ENCODE peak calls at places on chromosome 12, in seven cellular contexts. O is A549, K is heart left ventricle, R is lower leg skin, Q is Peyer's patch, L is uterus, Z is body of pancreas. A is an unnamed sample.

GRCh38 chr12:89236237-89236636 is 116.1 kb downstream of the DUSP6 start:
- DNase-seq in O (no peak), K (no peak), R (no peak), Q (no peak), L (no peak), Z (no peak), A (no peak)

GRCh38 chr12:88578821-88579518 is 1.3 kb downstream of the KITLG start:
- DNase-seq in O (peak; percentile 81), K (no peak), R (no peak), Q (no peak), L (no peak), Z (peak; percentile 19), A (no peak)

GRCh38 chr12:62256408-62257079 is 3.7 kb upstream of the USP15 start:
- DNase-seq in O (no peak), K (no peak), R (no peak), Q (no peak), L (no peak), Z (peak; percentile 42), A (peak; percentile 54)

GRCh38 chr12:108605000-108605689 is 7.3 kb upstream of the TMEM119 start:
- DNase-seq in O (no peak), K (no peak), R (no peak), Q (no peak), L (no peak), Z (no peak), A (no peak)

GRCh38 chr12:1565172-1565571 is 29.2 kb downstream of the FBXL14 start:
- DNase-seq in O (no peak), K (no peak), R (no peak), Q (no peak), L (no peak), Z (no peak), A (no peak)

GRCh38 chr12:53190108-53190729 is 9.5 kb upstream of the CSAD start:
- DNase-seq in O (peak; percentile 87), K (peak; percentile 76), R (no peak), Q (no peak), L (peak; percentile 57), Z (peak; percentile 68), A (peak; percentile 54)

GRCh38 chr12:112705037-112705632 is 86.4 kb upstream of the RPH3A start:
- DNase-seq in O (no peak), K (no peak), R (no peak), Q (no peak), L (no peak), Z (no peak), A (no peak)

GRCh38 chr12:12608557-12608957 is 3.1 kb upstream of the CREBL2 start:
- DNase-seq in O (peak; percentile 28), K (no peak), R (no peak), Q (no peak), L (no peak), Z (no peak), A (peak; percentile 12)

GRCh38 chr12:51217133-51217967 is 512 bp downstream of the POU6F1 start:
- DNase-seq in O (peak; percentile 79), K (peak; percentile 79), R (peak; percentile 34), Q (peak; percentile 73), L (peak; percentile 60), Z (peak; percentile 68), A (peak; percentile 72)

GRCh38 chr12:64236549-64236948 is 14.5 kb upstream of the KICS2 start:
- DNase-seq in O (no peak), K (no peak), R (no peak), Q (no peak), L (no peak), Z (no peak), A (no peak)

DNA sequence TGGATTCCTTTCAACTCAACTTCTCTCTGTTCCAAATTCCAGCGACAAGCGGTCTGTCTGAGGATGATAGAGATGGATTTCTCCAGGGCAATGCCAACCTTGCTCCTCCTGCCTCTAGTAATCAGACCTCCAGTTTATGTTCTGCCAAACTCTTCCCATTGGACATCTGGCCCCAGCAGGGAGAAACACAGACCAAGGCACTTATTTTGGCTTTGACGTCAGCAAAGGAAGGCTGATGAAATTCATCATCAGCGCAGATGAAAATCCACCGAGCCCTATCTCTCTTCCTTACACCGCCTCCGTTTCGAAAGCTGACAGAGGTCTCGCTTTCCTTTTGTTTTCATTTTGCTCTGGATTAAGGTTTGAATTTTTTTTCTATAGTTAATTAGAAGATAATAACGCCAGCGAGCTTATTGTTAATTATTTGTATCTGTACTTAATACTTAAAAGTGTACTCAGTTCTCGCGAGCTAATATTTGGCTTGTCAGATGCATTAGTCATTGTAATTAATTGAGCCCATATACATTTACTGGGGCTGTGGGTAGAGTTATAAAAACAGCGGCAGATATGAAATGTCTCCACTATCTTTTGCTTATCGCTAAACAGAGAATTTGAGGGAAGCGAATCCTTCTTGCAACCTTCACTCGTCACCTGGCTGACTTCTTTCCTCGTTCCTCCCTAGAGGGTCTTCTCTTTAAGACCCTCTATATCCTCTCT is 35.9 kb upstream of the MED13L start:
- DNase-seq in O (no peak), K (no peak), R (no peak), Q (peak; percentile 6), L (no peak), Z (no peak), A (no peak)
- TF ChIP-seq POLR2A in O (no peak), K (no peak), R (no peak), Q (no peak), L (no peak), Z (no peak), A (no peak)

GRCh38 chr12:110903511-110903910 is 16.9 kb downstream of the MYL2 start:
- DNase-seq in O (no peak), K (no peak), R (no peak), Q (no peak), L (no peak), Z (no peak), A (no peak)
- TF ChIP-seq POLR2A in O (no peak), K (no peak), R (no peak), Q (no peak), L (no peak), Z (no peak), A (no peak)

DNA sequence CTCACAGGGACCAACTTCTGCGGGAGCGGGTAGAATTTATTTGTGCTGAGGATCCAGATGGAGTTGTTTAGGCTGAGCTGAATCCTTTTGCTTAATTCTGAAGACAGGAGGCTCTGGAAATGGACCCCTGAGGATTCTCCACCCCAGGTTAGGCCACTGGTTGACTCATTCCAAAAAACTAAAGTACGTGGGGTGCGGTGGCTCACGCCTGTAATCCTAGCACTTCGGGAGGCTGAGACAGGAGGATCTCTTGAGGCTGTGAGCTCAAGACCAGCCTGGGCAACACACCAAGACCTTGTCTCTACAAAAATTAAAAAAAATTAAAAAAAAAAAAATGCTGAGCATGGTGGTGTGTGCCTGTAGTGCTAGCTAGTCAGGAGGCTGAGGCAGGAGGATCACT is 76.3 kb upstream of the MAP1LC3B2 start:
- DNase-seq in O (no peak), K (no peak), R (no peak), Q (no peak), L (no peak), Z (no peak), A (no peak)
- TF ChIP-seq POLR2A in O (no peak), K (no peak), R (no peak), Q (no peak), L (no peak), Z (no peak), A (no peak)

GRCh38 chr12:110465024-110465423 is 3.0 kb downstream of the GPN3 start:
- DNase-seq in O (no peak), K (no peak), R (no peak), Q (no peak), L (no peak), Z (no peak), A (no peak)

GRCh38 chr12:110468212-110469048 is at the start of the genes FAM216A and GPN3:
- DNase-seq in O (peak; percentile 93), K (peak; percentile 97), R (peak; percentile 97), Q (peak; percentile 96), L (peak; percentile 97), Z (peak; percentile 97), A (peak; percentile 98)

GRCh38 chr12:110466791-110467190 is 1.3 kb downstream of the GPN3 start:
- DNase-seq in O (no peak), K (no peak), R (no peak), Q (no peak), L (no peak), Z (no peak), A (no peak)

DNA sequence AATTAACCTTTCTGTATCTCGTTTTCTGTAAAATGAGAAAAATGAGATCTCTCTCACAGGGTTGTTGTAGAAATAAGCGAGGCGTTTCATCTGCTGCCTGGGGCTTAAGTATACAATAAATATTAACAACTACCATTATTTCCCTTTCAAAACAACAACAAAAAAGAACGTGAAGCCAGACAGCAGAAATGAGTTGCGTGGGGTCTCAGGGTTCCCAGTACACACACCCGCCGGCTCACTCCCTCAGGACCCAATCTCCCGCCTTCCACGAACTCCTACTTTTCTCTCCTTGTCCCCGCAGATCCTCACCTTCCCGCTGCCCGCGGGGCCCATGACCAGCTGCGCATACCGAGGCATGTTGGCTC is 228 bp downstream of the GPN3 start:
- DNase-seq in O (no peak), K (no peak), R (no peak), Q (no peak), L (no peak), Z (no peak), A (no peak)
- TF ChIP-seq POLR2A in O (no peak), K (no peak), R (no peak), Q (peak; percentile 48), L (no peak), Z (peak; percentile 96), A (no peak)

A was measured in erythroblast.